ENCODE peak calls at places on chromosome 21, in five cellular contexts. N, W, H, P and J are unnamed samples. For H3K36me3, the result is how much of the 10 kb centered on the place peaks cover.

GRCh38 chr21:32186843-32187242 is 92.0 kb downstream of the MIS18A start:
- DNase-seq in N (no peak), W (no peak), H (no peak), P (no peak), J (no peak)

GRCh38 chr21:14869984-14870840 is 194.6 kb downstream of the NRIP1 start:
- DNase-seq in N (no peak), W (no peak), H (no peak), P (no peak), J (no peak)

GRCh38 chr21:25895565-25896205 is 160.9 kb downstream of the GABPA start:
- DNase-seq in N (no peak), W (no peak), H (peak), P (no peak), J (no peak)

GRCh38 chr21:35223480-35224156 is 174.5 kb upstream of the RUNX1 start:
- DNase-seq in N (no peak), W (no peak), H (peak), P (no peak), J (no peak)

GRCh38 chr21:14737922-14738321 is 191.8 kb upstream of the SAMSN1 start:
- DNase-seq in N (no peak), W (peak), H (no peak), P (no peak), J (no peak)

GRCh38 chr21:38937286-38937790 is 131.6 kb downstream of the ETS2 start:
- DNase-seq in N (no peak), W (no peak), H (no peak), P (no peak), J (no peak)

GRCh38 chr21:15491100-15491499 is 238.7 kb upstream of the USP25 start:
- DNase-seq in N (no peak), W (no peak), H (no peak), P (no peak), J (no peak)

GRCh38 chr21:29342394-29342957 is 43.8 kb downstream of the BACH1 start:
- DNase-seq in N (peak), W (no peak), H (peak), P (peak), J (no peak)

GRCh38 chr21:35475006-35475405 is 425.9 kb upstream of the RUNX1 start:
- DNase-seq in N (no peak), W (no peak), H (peak), P (no peak), J (no peak)

GRCh38 chr21:33022828-33023573 is 2.7 kb upstream of the OLIG2 start:
- DNase-seq in N (no peak), W (no peak), H (no peak), P (no peak), J (no peak)

GRCh38 chr21:34592120-34592561 is 22.8 kb downstream of the RCAN1 start:
- DNase-seq in N (peak), W (peak), H (peak), P (no peak), J (no peak)

GRCh38 chr21:35367558-35367957 is 318.5 kb upstream of the RUNX1 start:
- DNase-seq in N (no peak), W (peak), H (no peak), P (no peak), J (no peak)

GRCh38 chr21:25573409-25574206 is 33.7 kb downstream of the MRPL39 start:
- DNase-seq in N (no peak), W (no peak), H (peak), P (no peak), J (no peak)

GRCh38 chr21:34845521-34846213 is 176.9 kb downstream of the CLIC6 start:
- DNase-seq in N (no peak), W (peak), H (peak), P (no peak), J (no peak)

GRCh38 chr21:31873696-31874599 is 1.1 kb downstream of the HUNK start:
- DNase-seq in N (peak), W (peak), H (peak), P (peak), J (no peak)

GRCh38 chr21:34722684-34723300 is 54.0 kb downstream of the CLIC6 start:
- DNase-seq in N (no peak), W (peak), H (no peak), P (no peak), J (no peak)

GRCh38 chr21:31917108-31917507 is 44.3 kb downstream of the HUNK start:
- DNase-seq in N (no peak), W (no peak), H (no peak), P (no peak), J (no peak)

GRCh38 chr21:33042812-33043211 is 17.1 kb downstream of the OLIG2 start:
- DNase-seq in N (no peak), W (no peak), H (peak), P (no peak), J (no peak)

GRCh38 chr21:21664871-21665270 is 666.7 kb downstream of the NCAM2 start:
- DNase-seq in N (no peak), W (no peak), H (peak), P (no peak), J (no peak)

DNA sequence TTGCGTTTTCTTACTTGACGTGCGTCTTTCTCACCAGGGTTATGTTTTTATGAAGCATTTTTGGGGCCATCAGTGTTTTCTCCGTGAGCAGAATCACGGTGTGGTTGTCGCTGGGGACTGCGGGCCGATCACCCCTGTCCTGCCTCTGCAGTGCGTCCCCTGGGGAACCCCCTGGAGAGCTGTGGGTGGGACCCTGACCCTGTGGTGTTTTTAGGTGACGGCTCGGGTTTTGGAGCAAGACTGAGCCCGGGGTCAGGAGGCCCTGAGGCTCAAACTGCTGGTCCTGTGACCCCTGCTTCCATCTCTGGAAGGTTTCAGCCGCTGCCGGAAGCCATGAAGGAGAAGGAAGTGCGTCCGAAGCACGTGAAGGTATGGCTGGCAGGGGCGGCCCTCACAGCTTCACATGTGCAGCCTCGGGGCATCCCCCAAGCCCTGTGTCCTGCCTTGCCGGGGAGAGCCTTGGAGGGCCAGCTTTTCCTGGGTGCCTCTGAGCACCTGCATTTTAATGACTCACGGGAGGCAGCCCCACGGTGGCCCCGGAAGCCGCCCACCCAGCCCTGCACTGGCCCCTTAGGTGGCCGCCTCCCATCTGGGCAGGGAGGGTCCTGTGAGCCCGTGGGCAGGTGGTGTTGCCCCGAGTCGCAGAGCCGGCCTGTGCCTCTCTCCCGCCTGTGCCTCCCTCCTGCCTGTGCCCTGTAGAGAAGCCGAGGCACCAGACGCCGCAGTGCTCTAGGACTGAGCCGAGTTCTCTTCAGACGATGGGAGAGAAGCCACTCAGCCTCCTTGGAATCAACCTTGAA is 36.7 kb upstream of the DIP2A start:
- DNase-seq in N (no peak), W (no peak), H (no peak), P (peak), J (no peak)
- H3K36me3 ChIP-seq in N (under half), W (under half), H (under half), P (under half), J (under half)

GRCh38 chr21:44643911-44644310 is 2.3 kb upstream of the KRTAP10-11 start:
- DNase-seq in N (no peak), W (no peak), H (no peak), P (no peak), J (no peak)
- H3K36me3 ChIP-seq in N (under half), W (under half), H (under half), P (under half), J (under half)

GRCh38 chr21:43023175-43023574 is 48.8 kb downstream of the PKNOX1 start:
- DNase-seq in N (no peak), W (no peak), H (no peak), P (no peak), J (no peak)

GRCh38 chr21:43020177-43020576 is 45.8 kb downstream of the PKNOX1 start:
- DNase-seq in N (no peak), W (no peak), H (no peak), P (no peak), J (no peak)

GRCh38 chr21:43021756-43022600 is 47.6 kb downstream of the PKNOX1 start:
- DNase-seq in N (no peak), W (no peak), H (no peak), P (no peak), J (no peak)

GRCh38 chr21:43020771-43021170 is 46.4 kb downstream of the PKNOX1 start:
- DNase-seq in N (no peak), W (no peak), H (no peak), P (no peak), J (no peak)

DNA sequence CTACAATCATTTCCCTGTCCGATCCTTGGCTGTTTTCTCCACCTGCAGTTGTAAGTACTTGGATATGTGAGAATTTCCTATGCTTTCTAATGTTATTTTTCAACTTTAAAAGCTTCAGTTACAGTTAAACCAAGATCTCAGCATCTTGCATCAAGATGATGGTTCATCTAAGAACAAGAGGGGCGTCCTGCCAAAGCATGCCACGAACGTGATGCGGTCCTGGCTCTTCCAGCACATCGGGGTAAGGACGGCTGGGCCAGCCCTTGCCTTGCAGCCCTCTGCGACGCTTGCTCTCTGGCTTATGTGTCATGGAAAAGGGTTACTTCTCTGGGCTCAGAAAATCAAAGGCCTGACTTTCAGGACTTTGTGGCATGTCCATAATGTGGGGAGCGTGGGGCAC is 46.8 kb downstream of the PKNOX1 start:
- DNase-seq in N (no peak), W (no peak), H (no peak), P (no peak), J (no peak)
- H3K36me3 ChIP-seq in N (under half), W (under half), H (under half), P (under half), J (under half)

GRCh38 chr21:37498664-37499063 is 132.1 kb downstream of the DYRK1A start:
- DNase-seq in N (no peak), W (no peak), H (no peak), P (no peak), J (no peak)
- H3K36me3 ChIP-seq in N (under half), W (under half), H (under half), P (under half), J (under half)

GRCh38 chr21:46569071-46569470 is 35.8 kb downstream of the S100B start:
- DNase-seq in N (no peak), W (no peak), H (no peak), P (no peak), J (no peak)
- H3K36me3 ChIP-seq in N (under half), W (under half), H (under half), P (under half), J (under half)

GRCh38 chr21:46551636-46552241 is 53.1 kb downstream of the S100B start:
- DNase-seq in N (no peak), W (no peak), H (no peak), P (peak), J (no peak)

GRCh38 chr21:46553993-46554392 is 50.9 kb downstream of the S100B start:
- DNase-seq in N (no peak), W (no peak), H (no peak), P (no peak), J (no peak)

GRCh38 chr21:46552274-46552673 is 52.6 kb downstream of the S100B start:
- DNase-seq in N (no peak), W (no peak), H (no peak), P (no peak), J (no peak)

GRCh38 chr21:46554431-46555224 is 50.3 kb downstream of the S100B start:
- DNase-seq in N (no peak), W (no peak), H (no peak), P (peak), J (no peak)

GRCh38 chr21:46552865-46553379 is 52.0 kb downstream of the S100B start:
- DNase-seq in N (no peak), W (no peak), H (no peak), P (no peak), J (no peak)
- H3K36me3 ChIP-seq in N (under half), W (under half), H (under half), P (under half), J (under half)